ENCODE peak calls at places on chromosome 11, in five cellular contexts. T is stimulated activated CD4-positive, alpha-beta T cell treated with anti-CD3 and anti-CD28 coated beads, Interleukin-1b, Interleukin-23, amount 100 ng/mL, for 48 hours; X is uterus; B is activated naive CD4-positive, alpha-beta T cell; U is nucleus accumbens. K is an unnamed sample.

GRCh38 chr11:31725176-31725575 is 85.9 kb downstream of the PAX6 start:
- DNase-seq in T (no peak), X (no peak), B (no peak), U (no peak), K (no peak)

GRCh38 chr11:134026655-134027343 is 42.1 kb upstream of the JAM3 start:
- DNase-seq in T (no peak), X (no peak), B (no peak), U (peak), K (no peak)

GRCh38 chr11:28581286-28582242 is 473.4 kb downstream of the METTL15 start:
- DNase-seq in T (no peak), X (no peak), B (no peak), U (no peak), K (no peak)

GRCh38 chr11:93329936-93330445 is 551 bp upstream of the DEUP1 start:
- DNase-seq in T (no peak), X (no peak), B (no peak), U (no peak), K (no peak)

GRCh38 chr11:96114178-96115070 is 190.5 kb upstream of the MTMR2 start:
- DNase-seq in T (no peak), X (peak), B (no peak), U (no peak), K (no peak)

GRCh38 chr11:78742430-78742829 is 167.8 kb upstream of the NARS2 start:
- DNase-seq in T (no peak), X (no peak), B (no peak), U (no peak), K (no peak)

GRCh38 chr11:206002-206384 is 1.2 kb downstream of the BET1L start:
- DNase-seq in T (no peak), X (peak), B (no peak), U (no peak), K (peak)

GRCh38 chr11:121449123-121449522 is 3.0 kb upstream of the SORL1 start:
- DNase-seq in T (no peak), X (no peak), B (no peak), U (no peak), K (no peak)

GRCh38 chr11:11427185-11427944 is 74.3 kb upstream of the CSNK2A3 start:
- DNase-seq in T (no peak), X (no peak), B (no peak), U (no peak), K (no peak)

GRCh38 chr11:19281041-19281440 is 40.3 kb upstream of the E2F8 start:
- DNase-seq in T (no peak), X (no peak), B (no peak), U (peak), K (no peak)

GRCh38 chr11:106087815-106088435 is 10.5 kb downstream of the AASDHPPT start:
- DNase-seq in T (peak), X (peak), B (peak), U (peak), K (peak)

GRCh38 chr11:114921697-114922096 is 243.4 kb downstream of the NXPE2 start:
- DNase-seq in T (no peak), X (no peak), B (no peak), U (no peak), K (no peak)

GRCh38 chr11:120707098-120707497 is 195.6 kb downstream of the GRIK4 start:
- DNase-seq in T (no peak), X (no peak), B (no peak), U (no peak), K (no peak)

GRCh38 chr11:45250035-45250693 is 36.0 kb downstream of the SYT13 start:
- DNase-seq in T (no peak), X (no peak), B (no peak), U (no peak), K (no peak)

GRCh38 chr11:58057481-58057880 is 26.7 kb downstream of the OR6Q1 start:
- DNase-seq in T (no peak), X (no peak), B (no peak), U (no peak), K (no peak)

GRCh38 chr11:12556788-12557384 is 117.3 kb upstream of the TEAD1 start:
- DNase-seq in T (no peak), X (peak), B (no peak), U (peak), K (peak)

GRCh38 chr11:32385998-32386397 is 49.3 kb downstream of the WT1 start:
- DNase-seq in T (no peak), X (peak), B (no peak), U (no peak), K (no peak)

GRCh38 chr11:128399186-128399585 is 188.2 kb downstream of the ETS1 start:
- DNase-seq in T (no peak), X (no peak), B (no peak), U (no peak), K (no peak)

GRCh38 chr11:45402049-45402630 is 116.0 kb upstream of the SYT13 start:
- DNase-seq in T (no peak), X (no peak), B (no peak), U (no peak), K (no peak)

GRCh38 chr11:72423840-72424239 is 10.5 kb downstream of the CLPB start:
- DNase-seq in T (no peak), X (no peak), B (no peak), U (no peak), K (no peak)